ENCODE peak calls at places on chromosomes 12 and 14, in nine cellular contexts. N is Peyer's patch, U is glutamatergic neuron, B is bronchial epithelial cell, D is HFFc6, S is B cell, C is heart right ventricle, Q is body of pancreas, Z is nephron progenitor cell. E is an unnamed sample.

GRCh38 chr12:1972856-1973317 is 31.4 kb downstream of the DCP1B start:
- DNase-seq in N (no peak), U (no peak), B (no peak), D (peak), S (no peak), C (peak), Q (no peak), Z (peak), E (no peak)

GRCh38 chr12:52351196-52352059 is 15.9 kb downstream of the KRT85 start:
- DNase-seq in N (no peak), U (no peak), B (no peak), D (no peak), S (no peak), C (peak), Q (peak), Z (no peak), E (no peak)

GRCh38 chr12:20832911-20833310 is 22.4 kb downstream of the SLCO1B3 start:
- DNase-seq in N (no peak), U (no peak), B (no peak), D (no peak), S (no peak), C (no peak), Q (peak), Z (no peak), E (no peak)

GRCh38 chr12:106632797-106633450 is 50.1 kb downstream of the RFX4 start:
- DNase-seq in N (no peak), U (no peak), B (peak), D (no peak), S (no peak), C (no peak), Q (peak), Z (no peak), E (no peak)

GRCh38 chr12:84508943-84509342 is 403.7 kb downstream of the SLC6A15 start:
- DNase-seq in N (no peak), U (no peak), B (peak), D (no peak), S (no peak), C (no peak), Q (no peak), Z (no peak), E (no peak)

GRCh38 chr14:20667957-20668356 is 16.4 kb upstream of the RNASE4 start:
- DNase-seq in N (no peak), U (no peak), B (no peak), D (no peak), S (peak), C (no peak), Q (no peak), Z (no peak), E (no peak)

GRCh38 chr12:1073652-1074051 is 82.6 kb downstream of the ERC1 start:
- DNase-seq in N (no peak), U (no peak), B (no peak), D (no peak), S (no peak), C (no peak), Q (no peak), Z (no peak), E (no peak)

GRCh38 chr12:118061876-118062791 is 1.2 kb upstream of the WSB2 start:
- DNase-seq in N (peak), U (peak), B (peak), D (peak), S (no peak), C (peak), Q (peak), Z (peak), E (peak)

GRCh38 chr12:2294651-2295475 is 242.1 kb downstream of the CACNA1C start:
- DNase-seq in N (no peak), U (no peak), B (no peak), D (peak), S (no peak), C (no peak), Q (no peak), Z (no peak), E (no peak)

GRCh38 chr12:104747956-104748355 is 210.1 kb downstream of the SLC41A2 start:
- DNase-seq in N (no peak), U (no peak), B (no peak), D (no peak), S (peak), C (no peak), Q (no peak), Z (no peak), E (no peak)

GRCh38 chr12:50924439-50925341 is 27.7 kb upstream of the HIGD1C start:
- DNase-seq in N (peak), U (no peak), B (peak), D (peak), S (peak), C (peak), Q (peak), Z (peak), E (peak)

GRCh38 chr12:106084048-106084671 is 54.6 kb downstream of the NUAK1 start:
- DNase-seq in N (no peak), U (no peak), B (no peak), D (peak), S (no peak), C (no peak), Q (no peak), Z (peak), E (no peak)

GRCh38 chr14:61491876-61492440 is 170.6 kb downstream of the PRKCH start:
- DNase-seq in N (no peak), U (no peak), B (no peak), D (no peak), S (no peak), C (no peak), Q (no peak), Z (no peak), E (no peak)

GRCh38 chr14:61495809-61496208 is 174.4 kb downstream of the PRKCH start:
- DNase-seq in N (no peak), U (no peak), B (no peak), D (no peak), S (no peak), C (no peak), Q (no peak), Z (no peak), E (no peak)

GRCh38 chr14:61493239-61493638 is 171.9 kb downstream of the PRKCH start:
- DNase-seq in N (no peak), U (no peak), B (peak), D (peak), S (no peak), C (no peak), Q (no peak), Z (no peak), E (no peak)

GRCh38 chr14:61492474-61492873 is 171.1 kb downstream of the PRKCH start:
- DNase-seq in N (no peak), U (no peak), B (no peak), D (no peak), S (no peak), C (no peak), Q (no peak), Z (no peak), E (no peak)

GRCh38 chr14:61493996-61494395 is 172.6 kb downstream of the PRKCH start:
- DNase-seq in N (no peak), U (no peak), B (no peak), D (no peak), S (no peak), C (no peak), Q (no peak), Z (no peak), E (no peak)
- TF ChIP-seq CTCF in N (no peak), U (no peak), B (no peak), D (no peak), S (no peak), C (no peak), Q (no peak), Z (no peak), E (no peak)

GRCh38 chr12:49121047-49121696 is 10.0 kb downstream of the TUBA1B start:
- DNase-seq in N (no peak), U (peak), B (peak), D (peak), S (no peak), C (peak), Q (peak), Z (peak), E (peak)
- TF ChIP-seq CTCF in N (peak), U (peak), B (peak), D (peak), S (no peak), C (peak), Q (no peak), Z (peak), E (peak)

GRCh38 chr14:106141242-106142220 is 615.1 kb downstream of the TMEM121 start:
- DNase-seq in N (no peak), U (no peak), B (no peak), D (no peak), S (peak), C (no peak), Q (no peak), Z (no peak), E (no peak)
- TF ChIP-seq CTCF in N (no peak), U (no peak), B (no peak), D (no peak), S (no peak), C (no peak), Q (no peak), Z (no peak), E (no peak)

GRCh38 chr12:107884769-107885694 is 110.5 kb downstream of the ASCL4 start:
- DNase-seq in N (peak), U (peak), B (peak), D (peak), S (peak), C (peak), Q (peak), Z (peak), E (peak)
- TF ChIP-seq CTCF in N (peak), U (peak), B (peak), D (peak), S (peak), C (peak), Q (peak), Z (peak), E (peak)

DNA sequence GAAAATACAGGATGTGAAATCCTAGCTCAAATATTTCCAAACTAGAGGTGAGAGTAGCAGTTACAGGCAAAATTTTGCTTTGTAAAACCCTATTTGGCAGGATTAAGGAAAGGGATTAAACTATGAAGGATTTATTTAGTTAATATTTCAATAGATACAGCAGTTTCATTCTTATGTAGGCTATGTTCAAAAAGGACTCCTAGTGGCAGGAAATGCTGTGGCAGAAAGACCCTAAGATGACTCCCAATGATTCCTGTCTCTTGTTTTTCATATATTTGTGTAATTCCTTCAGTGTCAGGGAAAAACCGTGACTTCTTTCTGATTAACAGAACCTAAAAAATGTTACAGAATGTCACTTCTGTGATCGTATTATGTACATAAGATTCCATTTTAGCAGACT is 299.5 kb upstream of the RPL10L start:
- DNase-seq in N (no peak), U (no peak), B (peak), D (no peak), S (no peak), C (no peak), Q (no peak), Z (no peak), E (no peak)
- TF ChIP-seq CTCF in N (no peak), U (no peak), B (no peak), D (no peak), S (no peak), C (no peak), Q (no peak), Z (no peak), E (peak)

DNA sequence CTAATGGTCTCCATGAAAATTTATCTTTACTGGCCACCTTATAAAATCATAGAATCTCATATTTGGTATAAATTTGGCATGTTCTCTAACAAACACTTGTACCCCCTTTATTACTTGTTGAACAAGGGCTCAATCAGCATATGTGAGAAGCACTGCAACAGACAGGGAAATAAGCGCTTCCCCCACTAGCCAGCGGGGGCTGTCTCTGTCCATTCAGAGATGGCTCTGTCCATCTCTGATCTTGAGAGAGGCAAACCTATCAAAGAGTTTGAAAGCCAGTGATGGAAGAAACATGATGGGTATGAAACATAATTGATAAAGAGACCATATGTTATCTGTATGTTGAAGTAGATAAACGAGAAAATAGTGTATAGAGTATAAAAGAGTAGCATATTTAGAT is 326.8 kb downstream of the PDZRN4 start:
- DNase-seq in N (no peak), U (no peak), B (no peak), D (no peak), S (no peak), C (no peak), Q (no peak), Z (no peak), E (peak)
- TF ChIP-seq CTCF in N (no peak), U (no peak), B (no peak), D (peak), S (no peak), C (no peak), Q (no peak), Z (no peak), E (no peak)

DNA sequence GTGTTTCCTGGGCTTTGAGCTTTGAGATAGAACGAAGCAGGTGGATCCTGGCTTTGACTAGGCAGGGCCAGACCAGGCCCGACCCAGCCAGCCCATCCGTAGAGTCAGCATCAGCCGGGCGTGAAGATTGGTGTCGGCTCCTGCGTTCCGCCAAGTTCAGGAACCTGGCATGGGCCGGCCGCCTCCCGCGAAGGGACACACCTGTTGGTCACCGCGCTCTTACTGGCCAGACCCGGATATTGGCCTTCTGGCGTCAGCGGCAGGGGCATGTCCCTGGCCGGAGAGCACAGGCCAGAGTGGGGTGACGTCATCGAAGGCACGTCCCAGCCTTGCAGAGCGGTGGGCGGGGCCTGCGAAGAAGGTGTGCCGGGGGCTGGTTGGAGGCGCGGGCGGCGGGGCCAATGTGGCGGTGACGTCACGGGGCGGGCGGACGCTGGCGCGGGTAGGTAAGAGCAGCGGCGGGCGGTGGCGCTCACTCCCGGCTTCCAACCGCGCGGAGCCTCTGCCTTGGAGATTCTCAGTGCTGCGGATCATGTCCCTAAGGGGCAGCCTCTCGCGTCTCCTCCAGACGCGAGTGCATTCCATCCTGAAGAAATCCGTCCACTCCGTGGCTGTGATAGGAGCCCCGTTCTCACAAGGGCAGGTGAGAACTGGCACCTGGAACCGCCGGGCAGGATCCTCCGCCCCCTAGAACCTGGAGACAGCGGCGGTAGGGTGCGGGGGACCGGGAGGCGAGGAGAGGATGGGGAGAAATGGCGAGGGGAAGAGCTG is at the start of gene ARG2:
- DNase-seq in N (peak), U (peak), B (peak), D (peak), S (peak), C (peak), Q (peak), Z (peak), E (peak)
- TF ChIP-seq CTCF in N (peak), U (no peak), B (peak), D (peak), S (no peak), C (no peak), Q (no peak), Z (no peak), E (no peak)

DNA sequence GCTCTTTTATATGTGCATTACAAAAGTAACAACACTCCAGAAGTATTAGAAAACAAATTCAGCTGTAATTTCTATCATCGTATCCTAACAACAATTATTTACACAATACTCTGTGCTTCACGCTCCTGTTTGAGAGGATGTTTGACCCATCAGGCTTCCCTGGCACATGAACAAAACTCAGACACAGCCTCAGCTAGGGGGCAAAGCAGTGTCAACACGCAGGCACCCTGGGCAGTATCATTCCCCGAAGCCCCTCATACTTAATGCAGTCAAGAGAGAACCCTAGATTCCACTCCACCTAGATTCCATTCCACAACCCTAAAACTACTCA is 15.4 kb downstream of the MANSC1 start:
- DNase-seq in N (no peak), U (no peak), B (no peak), D (no peak), S (no peak), C (no peak), Q (no peak), Z (no peak), E (no peak)
- TF ChIP-seq CTCF in N (no peak), U (peak), B (no peak), D (peak), S (peak), C (no peak), Q (no peak), Z (no peak), E (peak)